ENCODE peak calls at places on chromosomes 12 and 14, in six cellular contexts. I is stomach, P is Panc1, N is colonic mucosa, L is K562, J is vagina. Q is an unnamed sample.

GRCh38 chr12:75854681-75855309 is 176.8 kb downstream of the PHLDA1 start:
- DNase-seq in I (no peak), P (no peak), N (no peak), L (no peak), J (no peak), Q (no peak)

GRCh38 chr14:30005114-30005698 is 77.6 kb upstream of the PRKD1 start:
- DNase-seq in I (no peak), P (peak; percentile 15), N (no peak), L (peak; percentile 3), J (no peak), Q (no peak)

GRCh38 chr12:54059668-54060067 is 6.0 kb downstream of the HOXC4 start:
- DNase-seq in I (no peak), P (no peak), N (no peak), L (no peak), J (no peak), Q (no peak)

GRCh38 chr12:101414533-101415119 is 7.1 kb upstream of the ARL1 start:
- DNase-seq in I (no peak), P (peak; percentile 68), N (peak; percentile 59), L (peak; percentile 31), J (no peak), Q (no peak)

GRCh38 chr12:66539451-66539850 is 139.4 kb downstream of the GRIP1 start:
- DNase-seq in I (no peak), P (no peak), N (no peak), L (no peak), J (no peak), Q (no peak)

GRCh38 chr12:119444462-119445044 is 110.0 kb downstream of the CCDC60 start:
- DNase-seq in I (peak; percentile 38), P (peak; percentile 77), N (peak; percentile 30), L (peak; percentile 82), J (no peak), Q (no peak)

GRCh38 chr14:83379371-83379770 is 1845.7 kb upstream of the SEL1L start:
- DNase-seq in I (no peak), P (no peak), N (no peak), L (no peak), J (no peak), Q (no peak)

GRCh38 chr12:14185441-14186192 is 179.9 kb upstream of the ATF7IP start:
- DNase-seq in I (peak; percentile 32), P (peak; percentile 10), N (peak; percentile 75), L (peak; percentile 12), J (no peak), Q (no peak)

GRCh38 chr14:68471029-68471963 is 321.6 kb downstream of the ZFP36L1 start:
- DNase-seq in I (no peak), P (no peak), N (no peak), L (no peak), J (no peak), Q (peak; percentile 63)

GRCh38 chr14:50044040-50044651 is 72.2 kb downstream of the VCPKMT start:
- DNase-seq in I (no peak), P (no peak), N (no peak), L (no peak), J (no peak), Q (no peak)

GRCh38 chr12:31558521-31558920 is 32.4 kb downstream of the DENND5B start:
- DNase-seq in I (no peak), P (no peak), N (no peak), L (no peak), J (no peak), Q (no peak)

GRCh38 chr12:126763359-126763758 is 1503.6 kb upstream of the TMEM132C start:
- DNase-seq in I (no peak), P (no peak), N (no peak), L (no peak), J (no peak), Q (no peak)
- H3K9me3 ChIP-seq in I (peaks cover 6% of the 10 kb centered on the region), P (no peaks in the 10 kb centered on the region), N (no peaks in the 10 kb centered on the region), L (no peaks in the 10 kb centered on the region), J (peaks cover 11% of the 10 kb centered on the region), Q (peaks cover 2% of the 10 kb centered on the region)

GRCh38 chr12:115209230-115209629 is 525.3 kb upstream of the TBX3 start:
- DNase-seq in I (no peak), P (no peak), N (no peak), L (no peak), J (no peak), Q (no peak)
- H3K27ac ChIP-seq in I (no peak overlapping the region), P (no peak overlapping the region), N (no peak overlapping the region), L (no peak overlapping the region), J (no peak overlapping the region), Q (no peak overlapping the region)

DNA sequence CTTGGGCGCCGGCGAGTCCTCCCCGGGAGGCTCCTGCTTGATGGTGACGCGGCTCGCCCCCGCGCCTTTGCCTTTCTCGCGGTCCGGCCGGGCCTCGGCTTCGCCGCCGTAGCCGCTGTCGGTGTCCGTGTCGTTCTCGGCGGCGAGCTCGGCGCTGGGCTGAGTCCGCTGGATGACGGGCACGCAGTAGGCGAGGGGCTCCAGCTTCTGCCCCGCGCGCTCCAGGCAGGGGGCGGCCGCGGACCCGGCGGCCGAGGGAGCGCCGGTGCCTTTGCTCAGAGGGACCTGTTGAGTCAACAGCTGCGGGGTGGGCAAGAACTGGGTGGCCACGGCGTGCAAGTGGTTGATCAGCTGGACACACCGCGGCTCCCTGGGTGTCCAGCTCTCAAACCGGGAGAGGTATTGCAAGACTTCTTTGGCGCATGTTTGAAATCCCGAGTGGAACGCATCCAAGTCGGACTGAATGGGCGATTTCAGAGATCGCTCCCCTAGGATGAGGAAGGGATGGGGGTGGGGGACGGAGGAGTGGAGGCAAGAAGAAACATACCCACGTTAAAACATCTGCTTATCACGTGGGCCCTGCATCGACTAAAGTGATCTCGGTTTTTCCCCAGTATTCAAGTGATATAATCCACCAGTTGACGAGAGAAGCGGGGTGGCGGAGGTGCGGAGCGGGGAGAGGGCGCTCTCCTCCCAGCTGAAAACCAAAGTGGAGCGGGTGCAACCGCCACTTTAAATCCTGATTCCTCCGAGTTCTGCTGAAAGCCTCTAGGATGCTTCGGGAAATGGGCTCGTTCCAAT is 2.0 kb downstream of the BHLHE41 start:
- DNase-seq in I (peak; percentile 55), P (peak; percentile 87), N (peak; percentile 79), L (peak; percentile 26), J (no peak), Q (peak; percentile 88)
- TF ChIP-seq CTCF in I (no peak), P (peak; percentile 93), N (peak; percentile 17), L (no peak), J (no peak), Q (peak; percentile 28)

GRCh38 chr12:132998742-132999141 is 12.6 kb downstream of the ZNF26 start:
- DNase-seq in I (no peak), P (no peak), N (no peak), L (no peak), J (no peak), Q (no peak)
- H3K9me3 ChIP-seq in I (peaks cover 52% of the 10 kb centered on the region), P (peaks cover 55% of the 10 kb centered on the region), N (peaks cover 8% of the 10 kb centered on the region), L (peaks cover 12% of the 10 kb centered on the region), J (peaks cover 87% of the 10 kb centered on the region), Q (peaks cover 51% of the 10 kb centered on the region)

GRCh38 chr12:112978163-112979081 is at the start of gene OAS2:
- DNase-seq in I (peak; percentile 80), P (no peak), N (peak; percentile 61), L (no peak), J (peak; percentile 95), Q (peak; percentile 79)

GRCh38 chr12:112977139-112977538 is 1.2 kb upstream of the OAS2 start:
- DNase-seq in I (no peak), P (no peak), N (no peak), L (no peak), J (no peak), Q (no peak)

GRCh38 chr12:112979281-112979680 is 962 bp downstream of the OAS2 start:
- DNase-seq in I (peak; percentile 37), P (no peak), N (peak; percentile 30), L (no peak), J (peak; percentile 77), Q (no peak)

GRCh38 chr12:112974904-112975303 is 3.4 kb upstream of the OAS2 start:
- DNase-seq in I (no peak), P (no peak), N (no peak), L (no peak), J (peak; percentile 84), Q (no peak)

GRCh38 chr12:112977641-112978040 is 678 bp upstream of the OAS2 start:
- DNase-seq in I (no peak), P (no peak), N (no peak), L (no peak), J (peak; percentile 88), Q (no peak)
- H3K27ac ChIP-seq in I (peak overlapping the region; percentile 96), P (peak overlapping the region; percentile 50), N (peak overlapping the region; percentile 83), L (no peak overlapping the region), J (peak overlapping the region; percentile 84), Q (peak overlapping the region; percentile 76)

GRCh38 chr12:113870035-113870434 is 96.1 kb downstream of the RBM19 start:
- DNase-seq in I (no peak), P (no peak), N (no peak), L (no peak), J (no peak), Q (no peak)

GRCh38 chr12:113866496-113866895 is 99.6 kb downstream of the RBM19 start:
- DNase-seq in I (no peak), P (no peak), N (no peak), L (no peak), J (no peak), Q (no peak)

GRCh38 chr12:113868365-113868764 is 97.8 kb downstream of the RBM19 start:
- DNase-seq in I (no peak), P (no peak), N (no peak), L (no peak), J (no peak), Q (no peak)

GRCh38 chr12:113870890-113871289 is 95.2 kb downstream of the RBM19 start:
- DNase-seq in I (no peak), P (no peak), N (no peak), L (no peak), J (no peak), Q (no peak)

GRCh38 chr12:113867258-113867657 is 98.9 kb downstream of the RBM19 start:
- DNase-seq in I (no peak), P (no peak), N (no peak), L (peak; percentile 61), J (no peak), Q (no peak)
- TF ChIP-seq CTCF in I (no peak), P (peak; percentile 74), N (no peak), L (peak; percentile 22), J (no peak), Q (no peak)